ENCODE peak calls at places on chromosomes 11 and 22, in seven cellular contexts. One of them, this sample, is unnamed.

GRCh38 chr22:42275970-42276369 is 5.5 kb upstream of the TCF20 start:
- DNase-seq in C1 segment of cervical spinal cord: no peak
- DNase-seq in ascending aorta: no peak
- DNase-seq in nephron progenitor cell: no peak
- DNase-seq in fibroblast of the aortic adventitia: no peak
- DNase-seq in Panc1: no peak
- DNase-seq in kidney glomerular epithelial cell: no peak
- DNase-seq in this sample: no peak

GRCh38 chr11:106914409-106914808 is 103.9 kb downstream of the GUCY1A2 start:
- DNase-seq in C1 segment of cervical spinal cord: no peak
- DNase-seq in ascending aorta: no peak
- DNase-seq in nephron progenitor cell: no peak
- DNase-seq in fibroblast of the aortic adventitia: no peak
- DNase-seq in Panc1: no peak
- DNase-seq in kidney glomerular epithelial cell: no peak
- DNase-seq in this sample: no peak

GRCh38 chr11:115234794-115235193 is 269.4 kb downstream of the CADM1 start:
- DNase-seq in C1 segment of cervical spinal cord: no peak
- DNase-seq in ascending aorta: no peak
- DNase-seq in nephron progenitor cell: no peak
- DNase-seq in fibroblast of the aortic adventitia: no peak
- DNase-seq in Panc1: no peak
- DNase-seq in kidney glomerular epithelial cell: no peak
- DNase-seq in this sample: no peak

GRCh38 chr11:11290354-11290753 is 62.7 kb downstream of the CSNK2A3 start:
- DNase-seq in C1 segment of cervical spinal cord: no peak
- DNase-seq in ascending aorta: no peak
- DNase-seq in nephron progenitor cell: no peak
- DNase-seq in fibroblast of the aortic adventitia: no peak
- DNase-seq in Panc1: no peak
- DNase-seq in kidney glomerular epithelial cell: no peak
- DNase-seq in this sample: no peak

GRCh38 chr11:69908511-69909220 is 89.5 kb upstream of the FGF3 start:
- DNase-seq in C1 segment of cervical spinal cord: no peak
- DNase-seq in ascending aorta: no peak
- DNase-seq in nephron progenitor cell: no peak
- DNase-seq in fibroblast of the aortic adventitia: no peak
- DNase-seq in Panc1: no peak
- DNase-seq in kidney glomerular epithelial cell: no peak
- DNase-seq in this sample: no peak

GRCh38 chr22:22245935-22246525 is 1.4 kb downstream of the VPREB1 start:
- DNase-seq in C1 segment of cervical spinal cord: no peak
- DNase-seq in ascending aorta: no peak
- DNase-seq in nephron progenitor cell: no peak
- DNase-seq in fibroblast of the aortic adventitia: no peak
- DNase-seq in Panc1: no peak
- DNase-seq in kidney glomerular epithelial cell: no peak
- DNase-seq in this sample: no peak

GRCh38 chr11:798093-798713 is at the start of gene SLC25A22:
- DNase-seq in C1 segment of cervical spinal cord: peak
- DNase-seq in ascending aorta: no peak
- DNase-seq in nephron progenitor cell: peak
- DNase-seq in fibroblast of the aortic adventitia: peak
- DNase-seq in Panc1: no peak
- DNase-seq in kidney glomerular epithelial cell: peak
- DNase-seq in this sample: peak

GRCh38 chr11:100876826-100877545 is 189.9 kb downstream of the ARHGAP42 start:
- DNase-seq in C1 segment of cervical spinal cord: no peak
- DNase-seq in ascending aorta: no peak
- DNase-seq in nephron progenitor cell: peak
- DNase-seq in fibroblast of the aortic adventitia: peak
- DNase-seq in Panc1: no peak
- DNase-seq in kidney glomerular epithelial cell: peak
- DNase-seq in this sample: no peak

GRCh38 chr11:65288706-65289536 is 25.7 kb upstream of the CDC42EP2 start:
- DNase-seq in C1 segment of cervical spinal cord: no peak
- DNase-seq in ascending aorta: no peak
- DNase-seq in nephron progenitor cell: no peak
- DNase-seq in fibroblast of the aortic adventitia: no peak
- DNase-seq in Panc1: no peak
- DNase-seq in kidney glomerular epithelial cell: no peak
- DNase-seq in this sample: no peak

GRCh38 chr11:35483131-35483800 is 42.1 kb downstream of the PAMR1 start:
- DNase-seq in C1 segment of cervical spinal cord: no peak
- DNase-seq in ascending aorta: no peak
- DNase-seq in nephron progenitor cell: no peak
- DNase-seq in fibroblast of the aortic adventitia: no peak
- DNase-seq in Panc1: no peak
- DNase-seq in kidney glomerular epithelial cell: no peak
- DNase-seq in this sample: no peak

GRCh38 chr22:37197451-37198289 is 9.6 kb upstream of the C1QTNF6 start:
- DNase-seq in C1 segment of cervical spinal cord: no peak
- DNase-seq in ascending aorta: no peak
- DNase-seq in nephron progenitor cell: no peak
- DNase-seq in fibroblast of the aortic adventitia: peak
- DNase-seq in Panc1: no peak
- DNase-seq in kidney glomerular epithelial cell: peak
- DNase-seq in this sample: no peak